ENCODE peak calls at places on chromosomes 12 and 14, in eight cellular contexts. A is GM12892, G is HepG2, B is esophagus squamous epithelium, C is tibial nerve, R is heart left ventricle, Q is transverse colon, Z is A549. D is an unnamed sample.

GRCh38 chr12:79482323-79482722 is 208.4 kb downstream of the PAWR start:
- DNase-seq in B (no peak), A (no peak), G (no peak), R (no peak), C (no peak), Z (no peak), Q (no peak), D (no peak)

GRCh38 chr12:81998761-81999378 is 239.7 kb upstream of the PPFIA2 start:
- DNase-seq in G (no peak), C (no peak), A (no peak), R (no peak), B (no peak), Q (no peak), Z (no peak), D (no peak)

GRCh38 chr12:98592825-98593322 is 612 bp upstream of the SLC25A3 start:
- DNase-seq in B (no peak), R (no peak), Q (no peak), G (no peak), Z (no peak), C (no peak), A (no peak), D (no peak)

GRCh38 chr14:104378636-104379225 is 200.8 kb upstream of the C14orf180 start:
- DNase-seq in G (no peak), B (no peak), A (no peak), Q (no peak), C (no peak), R (no peak), Z (no peak), D (no peak)

GRCh38 chr14:87309557-87309956 is 683.4 kb downstream of the GALC start:
- DNase-seq in Q (no peak), A (no peak), G (no peak), C (no peak), B (no peak), R (no peak), Z (no peak), D (no peak)

GRCh38 chr12:98373019-98373554 is 142.3 kb upstream of the TMPO start:
- DNase-seq in G (peak; percentile 30), B (no peak), R (no peak), Z (peak; percentile 38), A (no peak), C (no peak), Q (no peak), D (no peak)

GRCh38 chr12:110262442-110263388 is 18.3 kb upstream of the ATP2A2 start:
- DNase-seq in Q (no peak), C (no peak), B (no peak), R (no peak), G (peak; percentile 84), Z (no peak), A (no peak), D (no peak)

GRCh38 chr12:77089701-77090220 is 24.4 kb upstream of the E2F7 start:
- DNase-seq in A (no peak), Q (no peak), B (no peak), C (no peak), G (no peak), R (no peak), Z (no peak), D (no peak)

GRCh38 chr12:25939606-25940005 is 18.9 kb upstream of the RASSF8 start:
- DNase-seq in Q (no peak), Z (no peak), R (no peak), C (no peak), G (no peak), B (no peak), A (no peak), D (no peak)

GRCh38 chr14:35161231-35161630 is 38.9 kb downstream of the PRORP start:
- DNase-seq in A (no peak), B (no peak), Z (no peak), R (no peak), Q (no peak), C (no peak), G (no peak), D (no peak)

GRCh38 chr12:93571854-93572711 is at the start of gene SOCS2:
- DNase-seq in Z (peak; percentile 35), G (no peak), A (no peak), R (peak; percentile 73), B (no peak), Q (peak; percentile 58), C (peak; percentile 24), D (peak; percentile 23)

GRCh38 chr12:20492251-20492728 is 124.0 kb downstream of the PDE3A start:
- DNase-seq in C (no peak), R (no peak), Q (no peak), A (no peak), G (no peak), Z (peak; percentile 21), B (no peak), D (peak; percentile 25)

GRCh38 chr12:41956353-41956752 is 188.3 kb downstream of the GXYLT1 start:
- DNase-seq in R (no peak), A (no peak), B (no peak), C (no peak), G (no peak), Q (no peak), Z (no peak), D (no peak)

GRCh38 chr14:65101631-65102440 is 481 bp downstream of the MAX start:
- DNase-seq in B (no peak), A (peak; percentile 23), C (no peak), R (peak; percentile 69), Z (no peak), G (no peak), Q (peak; percentile 34), D (no peak)

GRCh38 chr12:3775385-3776035 is 22.6 kb upstream of the CRACR2A start:
- DNase-seq in A (no peak), B (no peak), Q (no peak), C (no peak), R (no peak), G (no peak), Z (no peak), D (no peak)

GRCh38 chr12:3772380-3772779 is 19.5 kb upstream of the CRACR2A start:
- DNase-seq in Z (no peak), B (no peak), G (no peak), Q (no peak), C (no peak), R (no peak), A (no peak), D (no peak)

GRCh38 chr12:3771853-3772252 is 18.9 kb upstream of the CRACR2A start:
- DNase-seq in Z (no peak), G (no peak), A (no peak), B (no peak), C (no peak), R (peak; percentile 64), Q (no peak), D (no peak)

DNA sequence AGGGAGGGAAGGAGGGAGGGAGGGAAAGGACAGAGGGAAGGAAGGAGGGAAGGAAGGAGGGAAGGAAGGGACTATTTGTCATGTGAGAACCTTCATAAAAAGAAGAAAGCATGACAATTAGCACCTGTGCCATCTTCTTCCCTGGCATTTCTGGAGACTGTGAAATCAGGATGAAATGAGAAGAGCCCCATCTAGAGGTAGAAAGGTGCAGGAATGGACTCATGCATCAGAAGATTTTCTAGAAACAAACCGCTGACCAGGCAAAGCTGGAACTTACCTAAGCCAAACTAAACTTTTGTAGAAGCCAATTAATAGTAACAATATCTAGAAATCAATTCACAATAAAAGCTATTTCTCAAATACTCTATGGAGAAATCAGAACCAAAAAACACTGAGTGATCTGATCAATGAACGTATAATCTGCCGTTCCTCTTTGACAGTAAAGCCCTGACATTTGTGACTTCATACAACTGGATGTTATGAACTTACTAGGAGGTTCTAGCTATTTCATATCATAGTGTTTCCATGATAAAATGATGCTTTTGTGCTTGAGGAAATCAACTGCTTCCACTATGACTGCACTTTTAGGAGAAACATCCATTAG is 24.4 kb upstream of the CRACR2A start:
- DNase-seq in A (no peak), R (no peak), C (peak; percentile 46), Z (peak; percentile 25), G (peak; percentile 30), B (no peak), Q (no peak), D (no peak)
- TF ChIP-seq POLR2A in A (no peak), R (no peak), C (no peak), Z (no peak), G (no peak), B (no peak), Q (no peak), D (no peak)

DNA sequence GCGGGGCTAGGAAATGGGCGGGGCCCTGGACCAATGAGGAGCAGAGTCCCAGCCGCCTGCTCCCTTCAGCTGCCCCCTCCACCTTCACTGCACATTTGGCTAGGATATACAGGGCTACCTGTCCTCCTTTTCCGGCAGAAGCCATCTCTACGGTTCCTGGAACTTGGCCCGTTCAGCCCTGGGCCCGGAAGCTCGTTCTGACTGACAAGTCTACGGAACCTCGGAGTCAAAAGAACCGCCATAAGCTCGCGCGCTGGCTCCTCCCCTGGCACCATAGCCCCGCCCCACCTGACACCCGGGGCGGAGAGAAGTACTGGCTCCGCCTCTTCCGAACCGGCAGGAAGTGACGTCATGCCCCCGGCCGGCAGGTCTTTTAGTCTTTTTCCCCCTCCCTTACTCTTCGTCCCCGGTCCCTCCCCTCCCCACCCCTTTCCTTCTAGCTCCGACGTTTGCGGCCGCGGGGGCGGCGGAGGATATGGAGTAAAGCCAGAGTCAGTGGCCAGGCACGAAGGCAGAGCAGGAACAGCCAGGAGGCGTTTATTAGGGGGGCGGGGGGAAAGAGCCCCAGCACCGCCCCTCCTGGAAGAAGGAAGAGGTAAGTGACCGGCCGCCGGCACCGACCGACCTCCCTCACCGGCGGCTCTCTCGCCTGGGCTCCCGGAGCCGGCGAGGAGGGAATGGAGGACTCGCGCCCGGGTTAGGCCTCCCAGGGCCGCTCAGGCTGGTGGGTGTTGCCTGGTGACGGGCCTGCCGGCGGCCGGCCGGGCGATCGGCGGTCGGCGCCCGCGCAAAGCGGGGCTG is at the start of the genes DEPDC4 and SCYL2:
- DNase-seq in C (peak; percentile 96), A (peak; percentile 65), R (peak; percentile 97), Z (peak; percentile 84), B (peak; percentile 85), G (peak; percentile 88), Q (peak; percentile 97), D (peak; percentile 79)
- TF ChIP-seq POLR2A in C (peak; percentile 57), A (peak; percentile 46), R (peak; percentile 59), Z (peak; percentile 46), B (no peak), G (peak; percentile 72), Q (peak; percentile 93), D (peak; percentile 71)

GRCh38 chr14:95185452-95186392 is 28.4 kb upstream of the DICER1 start:
- DNase-seq in A (no peak), Z (no peak), G (no peak), B (no peak), C (peak; percentile 70), Q (peak; percentile 53), R (peak; percentile 64), D (no peak)
- TF ChIP-seq POLR2A in A (peak; percentile 27), Z (no peak), G (no peak), B (no peak), C (no peak), Q (peak; percentile 18), R (no peak), D (no peak)

DNA sequence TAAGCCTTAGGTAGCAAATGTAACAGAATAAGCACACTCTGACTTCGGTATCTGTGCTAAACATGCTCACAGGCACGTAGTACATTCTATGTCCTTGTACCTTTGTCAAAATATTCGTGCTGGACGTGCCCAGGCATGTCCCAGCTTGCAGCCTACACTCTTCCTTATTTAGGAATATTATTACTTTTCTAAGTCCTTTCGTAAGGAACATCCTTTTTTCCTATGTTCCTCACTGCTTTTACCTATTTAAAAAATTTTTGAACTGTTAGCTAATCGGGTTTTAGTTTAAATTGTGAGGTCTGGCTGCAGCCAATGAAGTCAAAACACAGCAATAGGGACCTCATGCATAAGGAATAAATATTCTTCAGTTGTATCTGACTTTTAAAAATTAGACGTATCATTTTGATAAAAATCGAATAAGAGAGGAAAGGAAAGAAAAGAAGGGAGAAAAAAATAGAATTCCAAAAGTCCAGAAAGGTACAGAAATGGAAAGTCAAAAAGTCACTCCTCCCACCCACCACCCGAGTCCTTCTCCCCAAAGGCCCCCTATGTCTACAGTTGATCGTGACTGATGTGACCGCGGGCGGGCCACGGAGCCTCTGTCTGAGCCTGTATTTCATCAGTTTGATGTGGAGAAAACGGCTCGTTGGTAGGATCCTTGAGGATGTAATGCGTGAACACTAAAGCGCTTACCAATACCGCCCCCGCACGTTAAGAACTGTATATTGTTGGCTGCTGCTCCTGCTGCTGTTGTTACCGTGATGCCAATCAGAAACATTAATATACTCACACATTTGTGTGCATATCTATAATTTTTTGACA is 24.4 kb upstream of the UBC start:
- DNase-seq in B (no peak), Z (no peak), C (peak; percentile 77), Q (peak; percentile 79), A (no peak), R (no peak), G (peak; percentile 78), D (no peak)
- TF ChIP-seq POLR2A in B (no peak), Z (peak; percentile 31), C (peak; percentile 6), Q (peak; percentile 5), A (peak; percentile 35), R (no peak), G (no peak), D (no peak)